ENCODE peak calls at places on chromosome 17, in eight cellular contexts. M, O, I, A, V, J, T and N are unnamed samples.

GRCh38 chr17:28846231-28846630 is 3.6 kb upstream of the FAM222B start:
- DNase-seq in M (peak), O (no peak), I (no peak), A (no peak), V (no peak), J (no peak), T (no peak), N (no peak)

GRCh38 chr17:8126306-8127066 is 2.6 kb upstream of the HES7 start:
- DNase-seq in M (peak), O (no peak), I (no peak), A (no peak), V (peak), J (no peak), T (no peak), N (no peak)

GRCh38 chr17:77444653-77445029 is 303.9 kb downstream of the SEC14L1 start:
- DNase-seq in M (no peak), O (peak), I (no peak), A (no peak), V (no peak), J (no peak), T (no peak), N (no peak)

GRCh38 chr17:76710863-76711611 is at the start of gene MXRA7:
- DNase-seq in M (peak), O (peak), I (peak), A (peak), V (peak), J (peak), T (no peak), N (peak)

GRCh38 chr17:69743091-69743490 is 328.6 kb downstream of the MAP2K6 start:
- DNase-seq in M (peak), O (no peak), I (no peak), A (no peak), V (no peak), J (no peak), T (no peak), N (no peak)

GRCh38 chr17:28907709-28908475 is 5.0 kb upstream of the DHRS13 start:
- DNase-seq in M (no peak), O (no peak), I (no peak), A (no peak), V (no peak), J (no peak), T (no peak), N (no peak)

GRCh38 chr17:42050360-42051012 is at the start of gene C17orf113:
- DNase-seq in M (no peak), O (peak), I (peak), A (peak), V (peak), J (peak), T (no peak), N (peak)

GRCh38 chr17:51860934-51861561 is 297.5 kb downstream of the CA10 start:
- DNase-seq in M (peak), O (no peak), I (no peak), A (no peak), V (peak), J (peak), T (peak), N (no peak)

GRCh38 chr17:78737332-78737731 is 44.7 kb downstream of the CYTH1 start:
- DNase-seq in M (peak), O (no peak), I (no peak), A (no peak), V (peak), J (no peak), T (no peak), N (no peak)

GRCh38 chr17:43839670-43840101 is 6.7 kb upstream of the MPP3 start:
- DNase-seq in M (peak), O (no peak), I (no peak), A (no peak), V (peak), J (no peak), T (peak), N (no peak)

GRCh38 chr17:76732734-76733617 is 4.2 kb downstream of the SRSF2 start:
- DNase-seq in M (no peak), O (no peak), I (no peak), A (no peak), V (no peak), J (no peak), T (no peak), N (no peak)

GRCh38 chr17:40025991-40026815 is 11.0 kb downstream of the CSF3 start:
- DNase-seq in M (peak), O (no peak), I (no peak), A (no peak), V (no peak), J (no peak), T (peak), N (peak)

GRCh38 chr17:17739388-17740066 is 58.3 kb downstream of the RAI1 start:
- DNase-seq in M (peak), O (peak), I (no peak), A (no peak), V (peak), J (no peak), T (no peak), N (no peak)

GRCh38 chr17:18087610-18088491 is at the start of gene DRG2:
- DNase-seq in M (peak), O (peak), I (peak), A (peak), V (peak), J (peak), T (peak), N (peak)

GRCh38 chr17:4232168-4232813 is 31.5 kb downstream of the ANKFY1 start:
- DNase-seq in M (peak), O (no peak), I (no peak), A (no peak), V (no peak), J (no peak), T (no peak), N (no peak)

GRCh38 chr17:28744104-28744801 is 442 bp downstream of the TRAF4 start:
- DNase-seq in M (no peak), O (no peak), I (peak), A (peak), V (peak), J (no peak), T (no peak), N (peak)

GRCh38 chr17:1709403-1709891 is 730 bp downstream of the TLCD2 start:
- DNase-seq in M (peak), O (no peak), I (no peak), A (no peak), V (peak), J (no peak), T (no peak), N (no peak)

GRCh38 chr17:67245073-67245693 is at the start of gene HELZ:
- DNase-seq in M (peak), O (peak), I (peak), A (peak), V (peak), J (peak), T (peak), N (peak)

GRCh38 chr17:33209671-33210070 is 83.4 kb downstream of the ASIC2 start:
- DNase-seq in M (no peak), O (no peak), I (no peak), A (no peak), V (peak), J (no peak), T (no peak), N (no peak)

GRCh38 chr17:20925091-20925490 is 117.7 kb downstream of the USP22 start:
- DNase-seq in M (peak), O (no peak), I (no peak), A (no peak), V (no peak), J (no peak), T (no peak), N (no peak)

GRCh38 chr17:40765657-40766056 is 6.3 kb downstream of the KRT26 start:
- DNase-seq in M (no peak), O (no peak), I (no peak), A (no peak), V (no peak), J (no peak), T (no peak), N (no peak)

GRCh38 chr17:55067697-55068439 is 99.3 kb downstream of the STXBP4 start:
- DNase-seq in M (peak), O (no peak), I (no peak), A (no peak), V (no peak), J (no peak), T (no peak), N (no peak)

GRCh38 chr17:45112559-45113423 is 19.5 kb downstream of the PLCD3 start:
- DNase-seq in M (no peak), O (no peak), I (no peak), A (no peak), V (no peak), J (no peak), T (no peak), N (no peak)